ENCODE peak calls at places on chromosomes 12 and 14, in five cellular contexts. U is A549, C is GM12878, T is HepG2, D is K562. W is an unnamed sample.

GRCh38 chr12:96501139-96501741 is 11.9 kb downstream of the CFAP54 start:
- DNase-seq in U (peak; percentile 84), D (peak; percentile 53), T (peak; percentile 55), C (peak; percentile 69), W (no peak)

GRCh38 chr12:1533205-1533601 is 61.2 kb downstream of the FBXL14 start:
- DNase-seq in C (peak; percentile 46), D (peak; percentile 53), U (no peak), T (no peak), W (no peak)

GRCh38 chr12:56657416-56658379 is 11.9 kb upstream of the ATP5F1B start:
- DNase-seq in D (no peak), T (no peak), C (no peak), U (no peak), W (no peak)

GRCh38 chr14:90599339-90599738 is 202.5 kb downstream of the CALM1 start:
- DNase-seq in C (no peak), D (no peak), T (no peak), U (no peak), W (no peak)

GRCh38 chr12:3101309-3102022 is 24.3 kb downstream of the TSPAN9 start:
- DNase-seq in U (no peak), D (no peak), T (no peak), C (no peak), W (no peak)

GRCh38 chr14:106831322-106831720 is 1304.9 kb downstream of the TMEM121 start:
- DNase-seq in D (peak; percentile 9), U (peak; percentile 75), C (no peak), T (peak; percentile 20), W (peak; percentile 18)

GRCh38 chr14:54893151-54893760 is 9.4 kb downstream of the GCH1 start:
- DNase-seq in U (peak; percentile 56), D (peak; percentile 39), C (no peak), T (peak; percentile 50), W (no peak)

GRCh38 chr14:52244328-52244727 is 23.2 kb upstream of the PTGDR start:
- DNase-seq in C (peak; percentile 30), T (no peak), U (no peak), D (no peak), W (no peak)

GRCh38 chr14:60710506-60710905 is 13.6 kb downstream of the SIX4 start:
- DNase-seq in C (no peak), T (no peak), D (no peak), U (no peak), W (no peak)

GRCh38 chr12:113727651-113728061 is 238.5 kb downstream of the RBM19 start:
- DNase-seq in D (no peak), C (no peak), U (peak; percentile 71), T (peak; percentile 63), W (no peak)
- TF ChIP-seq ESRRA in D (no peak), C (no peak), U (no peak), T (no peak), W (no peak)

GRCh38 chr14:26173581-26173980 is 424.3 kb downstream of the NOVA1 start:
- DNase-seq in U (no peak), D (no peak), T (no peak), C (no peak), W (no peak)
- TF ChIP-seq ESRRA in U (no peak), D (no peak), T (no peak), C (no peak), W (no peak)

GRCh38 chr14:23562822-23563472 is 4.6 kb downstream of the AP1G2 start:
- DNase-seq in T (peak; percentile 74), C (no peak), D (peak; percentile 63), U (peak; percentile 55), W (peak; percentile 86)
- TF ChIP-seq ESRRA in T (no peak), C (no peak), D (no peak), U (no peak), W (no peak)

DNA sequence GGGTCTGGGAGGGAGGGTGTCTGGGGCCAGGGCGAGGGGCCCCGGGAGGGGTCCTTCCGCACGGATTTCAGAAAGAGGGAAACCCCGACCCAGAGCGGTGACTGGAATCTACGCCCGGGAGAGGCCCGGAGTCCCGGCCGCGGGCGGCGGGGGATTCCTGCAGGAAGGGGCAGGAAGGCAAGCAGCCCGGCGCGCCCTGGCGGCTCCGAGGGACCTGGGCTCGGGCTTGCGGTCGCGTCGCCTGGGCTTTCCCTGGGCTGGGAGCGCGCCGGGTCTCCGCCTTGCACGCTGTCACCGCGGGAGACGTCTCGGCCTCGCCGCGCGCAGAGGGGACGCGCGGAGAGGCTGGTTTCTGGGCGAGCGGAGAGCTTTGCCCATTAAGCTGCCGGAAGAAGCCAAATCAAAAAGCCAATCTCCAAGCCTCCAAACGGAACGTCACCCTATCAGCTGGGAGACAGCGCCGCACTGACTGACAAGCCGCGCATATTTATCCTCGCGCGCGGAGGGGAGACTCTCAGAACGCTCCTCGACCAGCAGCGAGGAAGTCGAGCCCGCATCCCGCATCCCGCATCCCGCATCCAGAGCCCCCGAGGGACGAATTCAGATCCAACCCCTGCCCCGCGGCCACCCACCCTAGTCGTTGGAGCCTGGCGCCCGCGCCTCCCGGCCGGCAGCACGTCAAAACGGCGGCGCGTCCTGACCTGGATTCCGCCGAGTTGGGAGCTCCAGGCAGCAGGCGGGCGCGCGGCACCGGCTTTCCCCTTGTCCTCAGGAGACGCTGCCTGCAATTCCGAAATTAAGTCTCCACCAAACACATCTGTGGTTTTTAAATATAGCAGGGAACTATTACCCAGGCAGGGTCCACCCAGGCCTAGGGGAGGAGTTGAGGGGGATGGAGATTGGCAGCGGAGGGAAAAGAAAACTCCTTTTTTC is at the start of gene SLC8A3:
- DNase-seq in D (no peak), T (no peak), U (peak; percentile 40), C (no peak), W (peak; percentile 59)
- TF ChIP-seq ESRRA in D (no peak), T (no peak), U (no peak), C (no peak), W (no peak)